ENCODE peak calls at places on chromosome 2, in seven cellular contexts. B is neuronal stem cell, V is mesendoderm, T is IMR-90, K is H9, F is H1, O is trophoblast cell. Y is an unnamed sample.

GRCh38 chr2:3447789-3448317 is 68.4 kb downstream of the TRAPPC12 start:
- DNase-seq in B (no peak), V (peak; percentile 10), T (no peak), K (no peak), F (no peak), O (no peak), Y (no peak)

GRCh38 chr2:26018184-26018716 is 15.6 kb upstream of the RAB10 start:
- DNase-seq in B (no peak), V (peak; percentile 85), T (peak; percentile 88), K (peak; percentile 79), F (no peak), O (peak; percentile 75), Y (peak; percentile 86)

GRCh38 chr2:36411962-36412444 is 56.4 kb downstream of the CRIM1 start:
- DNase-seq in B (no peak), V (peak; percentile 67), T (no peak), K (peak; percentile 50), F (peak; percentile 19), O (peak; percentile 55), Y (peak; percentile 66)

GRCh38 chr2:194095359-194095758 is 1561.7 kb upstream of the SLC39A10 start:
- DNase-seq in B (no peak), V (no peak), T (no peak), K (no peak), F (no peak), O (no peak), Y (no peak)

GRCh38 chr2:195520671-195521155 is 136.3 kb upstream of the SLC39A10 start:
- DNase-seq in B (no peak), V (peak; percentile 73), T (peak; percentile 99), K (no peak), F (no peak), O (peak; percentile 95), Y (peak; percentile 64)

GRCh38 chr2:152710713-152711112 is 6.5 kb downstream of the PRPF40A start:
- DNase-seq in B (no peak), V (no peak), T (peak; percentile 86), K (no peak), F (no peak), O (no peak), Y (no peak)

GRCh38 chr2:154243685-154244084 is 372.0 kb downstream of the GALNT13 start:
- DNase-seq in B (no peak), V (no peak), T (no peak), K (no peak), F (no peak), O (no peak), Y (no peak)

GRCh38 chr2:17148298-17149228 is 369.7 kb downstream of the RAD51AP2 start:
- DNase-seq in B (peak; percentile 17), V (peak; percentile 65), T (no peak), K (peak; percentile 55), F (peak; percentile 21), O (no peak), Y (peak; percentile 48)

GRCh38 chr2:230898661-230899091 is 26.4 kb downstream of the GPR55 start:
- DNase-seq in B (no peak), V (no peak), T (no peak), K (peak; percentile 18), F (no peak), O (no peak), Y (no peak)

GRCh38 chr2:66691199-66691975 is 256.5 kb downstream of the MEIS1 start:
- DNase-seq in B (no peak), V (no peak), T (peak; percentile 14), K (no peak), F (no peak), O (no peak), Y (no peak)

GRCh38 chr2:26850002-26850431 is 2.1 kb downstream of the DPYSL5 start:
- DNase-seq in B (no peak), V (no peak), T (no peak), K (no peak), F (no peak), O (no peak), Y (no peak)

GRCh38 chr2:172094319-172095145 is 8.2 kb downstream of the DLX2 start:
- DNase-seq in B (peak; percentile 38), V (peak; percentile 40), T (no peak), K (no peak), F (no peak), O (no peak), Y (no peak)

GRCh38 chr2:85804583-85804982 is 50.8 kb downstream of the ATOH8 start:
- DNase-seq in B (no peak), V (peak; percentile 41), T (no peak), K (no peak), F (no peak), O (no peak), Y (no peak)

GRCh38 chr2:21358971-21359370 is 235.2 kb downstream of the TDRD15 start:
- DNase-seq in B (no peak), V (no peak), T (peak; percentile 41), K (no peak), F (no peak), O (peak; percentile 89), Y (peak; percentile 72)

GRCh38 chr2:95073856-95074662 is 47.5 kb downstream of the MRPS5 start:
- DNase-seq in B (no peak), V (no peak), T (no peak), K (no peak), F (no peak), O (no peak), Y (no peak)
- H3K23ac ChIP-seq in B (no peak overlapping the region), V (no peak overlapping the region), T (no peak overlapping the region), K (no peak overlapping the region), F (no peak overlapping the region), O (no peak overlapping the region), Y (no peak overlapping the region)

GRCh38 chr2:109646961-109647360 is 32.8 kb downstream of the SOWAHC start:
- DNase-seq in B (no peak), V (peak; percentile 66), T (no peak), K (no peak), F (no peak), O (peak; percentile 36), Y (no peak)

GRCh38 chr2:109648041-109648527 is 33.9 kb downstream of the SOWAHC start:
- DNase-seq in B (no peak), V (peak; percentile 60), T (no peak), K (no peak), F (no peak), O (peak; percentile 50), Y (peak; percentile 29)

GRCh38 chr2:109647636-109648035 is 33.5 kb downstream of the SOWAHC start:
- DNase-seq in B (no peak), V (peak; percentile 58), T (peak; percentile 25), K (no peak), F (no peak), O (peak; percentile 89), Y (peak; percentile 37)

GRCh38 chr2:109644571-109645275 is 30.6 kb downstream of the SOWAHC start:
- DNase-seq in B (no peak), V (peak; percentile 85), T (no peak), K (peak; percentile 45), F (no peak), O (peak; percentile 81), Y (peak; percentile 45)

DNA sequence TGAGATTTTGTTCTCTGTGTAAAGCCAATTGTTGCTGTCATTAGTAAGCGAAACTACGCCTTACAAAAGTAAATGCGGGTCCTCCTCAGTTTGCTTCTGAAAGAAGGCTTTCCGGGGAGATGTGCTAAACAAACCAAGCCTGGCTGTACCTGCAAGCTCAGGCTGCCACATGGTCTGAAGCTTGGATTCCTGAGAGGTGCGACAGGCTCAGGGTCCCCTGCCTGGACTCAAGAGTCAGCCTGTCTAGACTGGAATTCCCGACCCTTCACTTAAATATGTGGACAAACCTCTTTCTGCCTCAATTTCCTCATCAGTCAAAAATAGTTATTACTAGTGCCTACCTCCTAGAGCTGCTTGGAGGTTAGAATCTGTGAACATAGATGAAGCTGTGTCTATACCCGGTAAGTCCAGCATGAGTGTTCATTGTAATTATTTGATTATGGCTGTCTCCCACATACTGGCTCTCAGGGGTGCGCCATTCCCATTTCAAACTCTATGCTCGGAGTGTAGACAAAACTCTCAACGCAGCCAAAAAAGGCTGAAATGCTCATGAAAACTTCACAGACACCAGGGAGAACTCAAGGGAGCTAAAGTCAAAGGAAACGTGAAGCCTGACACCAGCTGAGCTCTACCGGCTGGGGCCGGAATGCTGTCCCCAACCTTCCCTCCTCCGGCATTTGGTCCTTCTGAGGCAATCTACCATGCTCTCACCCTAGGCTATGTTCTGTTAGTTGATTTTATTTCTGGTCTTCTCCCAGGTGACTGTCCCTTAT is 31.4 kb downstream of the SOWAHC start:
- DNase-seq in B (no peak), V (peak; percentile 66), T (no peak), K (no peak), F (no peak), O (peak; percentile 98), Y (no peak)
- H3K23ac ChIP-seq in B (no peak overlapping the region), V (no peak overlapping the region), T (no peak overlapping the region), K (no peak overlapping the region), F (no peak overlapping the region), O (peak overlapping the region; percentile 52), Y (no peak overlapping the region)

GRCh38 chr2:78654941-78655340 is 370.6 kb upstream of the REG3G start:
- DNase-seq in B (no peak), V (no peak), T (no peak), K (peak; percentile 36), F (no peak), O (no peak), Y (no peak)
- H3K23ac ChIP-seq in B (no peak overlapping the region), V (no peak overlapping the region), T (no peak overlapping the region), K (no peak overlapping the region), F (no peak overlapping the region), O (no peak overlapping the region), Y (no peak overlapping the region)

DNA sequence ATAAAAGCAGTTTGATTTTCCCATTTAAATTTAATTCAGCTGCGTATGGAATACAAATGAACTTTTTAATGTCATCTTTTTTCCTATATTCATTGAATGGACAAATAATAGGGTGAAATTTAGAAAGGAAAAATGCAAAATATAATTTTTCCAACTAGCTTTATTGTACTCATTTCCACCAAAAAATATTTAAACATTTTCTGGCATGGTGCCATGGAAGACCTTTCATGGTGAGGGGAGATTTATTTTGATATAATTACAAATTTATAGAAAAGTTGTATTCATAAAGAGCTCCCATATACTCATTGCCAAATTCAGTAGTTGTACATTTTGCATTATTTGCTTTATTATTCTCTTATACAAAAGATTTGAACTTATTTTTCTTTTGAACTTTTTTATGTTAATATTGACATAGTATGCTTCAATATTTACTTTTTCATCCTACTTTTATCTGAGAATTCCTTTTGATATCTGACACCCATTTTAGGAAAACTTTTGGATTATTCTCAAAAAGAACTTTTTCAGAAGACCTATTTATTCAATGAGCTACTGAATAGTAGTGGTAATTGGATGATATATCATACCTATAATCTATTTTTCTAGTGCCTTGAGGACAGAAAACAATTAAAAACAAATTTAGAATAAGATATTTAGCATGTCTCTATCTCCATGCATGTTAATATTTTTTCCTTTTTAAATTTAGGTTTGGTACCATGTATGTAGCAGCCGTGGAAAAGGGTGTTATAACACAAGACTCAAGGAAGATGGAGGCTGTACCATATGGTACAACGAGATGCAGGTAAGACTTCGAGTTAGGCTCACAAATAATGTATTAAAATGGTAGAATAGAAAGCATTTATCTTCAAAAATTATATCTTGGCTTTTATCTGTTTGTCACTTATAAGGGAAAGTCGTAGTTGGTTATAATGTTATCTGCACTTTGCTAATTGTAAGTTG is 37.5 kb downstream of the DDX1 start:
- DNase-seq in B (no peak), V (no peak), T (no peak), K (no peak), F (no peak), O (no peak), Y (no peak)
- H3K23ac ChIP-seq in B (no peak overlapping the region), V (no peak overlapping the region), T (no peak overlapping the region), K (no peak overlapping the region), F (no peak overlapping the region), O (no peak overlapping the region), Y (no peak overlapping the region)

GRCh38 chr2:14632133-14632936 is at the start of gene LRATD1:
- DNase-seq in B (peak; percentile 89), V (peak; percentile 91), T (peak; percentile 55), K (peak; percentile 94), F (peak; percentile 61), O (peak; percentile 89), Y (peak; percentile 68)
- H3K23ac ChIP-seq in B (peak within 1 kb of the TSS; percentile 71), V (no peak within 1 kb of the TSS), T (peak within 1 kb of the TSS; percentile 69), K (no peak within 1 kb of the TSS), F (no peak within 1 kb of the TSS), O (no peak within 1 kb of the TSS), Y (no peak within 1 kb of the TSS)

Y was measured in mesenchymal stem cell.